ENCODE peak calls at places on chromosomes 4 and X, in six cellular contexts. U is aorta; P is fibroblast of villous mesenchyme; Z is K562; Y is activated naive CD8-positive, alpha-beta T cell treated with anti-CD3 and anti-CD28 coated beads, Interleukin-2, amount 50 U/mL, for 24 hours; E is cerebellar cortex. B is an unnamed sample.

GRCh38 chr4:10722957-10723356 is 38.4 kb upstream of the CLNK start:
- DNase-seq in U (no peak), P (no peak), Y (no peak), E (no peak), Z (no peak), B (no peak)

GRCh38 chrX:140971385-140971784 is 31.0 kb upstream of the SPANXB1 start:
- DNase-seq in Y (no peak), Z (no peak), P (peak; percentile 34), E (no peak), U (no peak), B (no peak)

GRCh38 chr4:123676550-123677229 is 280.1 kb downstream of the SPRY1 start:
- DNase-seq in Y (no peak), U (no peak), Z (no peak), E (no peak), P (no peak), B (no peak)

GRCh38 chrX:104310084-104310483 is 55.4 kb upstream of the ESX1 start:
- DNase-seq in U (no peak), Z (peak; percentile 1), Y (no peak), P (peak; percentile 41), E (peak; percentile 19), B (no peak)

GRCh38 chr4:102430511-102430910 is 70.6 kb upstream of the NFKB1 start:
- DNase-seq in Y (no peak), U (no peak), Z (peak; percentile 25), P (peak; percentile 35), E (peak; percentile 58), B (no peak)

GRCh38 chrX:12686324-12686723 is 104.9 kb upstream of the PRPS2 start:
- DNase-seq in Z (no peak), E (no peak), Y (no peak), U (no peak), P (no peak), B (no peak)

GRCh38 chr4:105277702-105278101 is 131.0 kb downstream of the TET2 start:
- DNase-seq in U (no peak), Y (no peak), E (no peak), Z (no peak), P (no peak), B (no peak)

GRCh38 chr4:14091966-14092365 is 464.4 kb upstream of the BOD1L1 start:
- DNase-seq in P (no peak), U (no peak), E (no peak), Y (no peak), Z (no peak), B (no peak)

GRCh38 chr4:5366421-5366820 is 315.1 kb downstream of the STK32B start:
- DNase-seq in U (no peak), E (no peak), P (peak; percentile 14), Z (no peak), Y (no peak), B (no peak)

GRCh38 chr4:127506283-127506682 is 126.5 kb upstream of the INTU start:
- DNase-seq in P (no peak), Z (no peak), U (no peak), Y (no peak), E (no peak), B (no peak)

GRCh38 chrX:152520653-152521052 is 69.5 kb upstream of the GABRA3 start:
- DNase-seq in P (no peak), Y (no peak), Z (peak; percentile 2), U (no peak), E (no peak), B (no peak)

GRCh38 chr4:1864076-1865008 is 6.9 kb upstream of the NSD2 start:
- DNase-seq in P (no peak), E (no peak), Z (peak; percentile 58), U (no peak), Y (no peak), B (no peak)

GRCh38 chr4:168515222-168516011 is 18.6 kb downstream of the PALLD start:
- DNase-seq in U (no peak), P (no peak), E (no peak), Y (no peak), Z (no peak), B (no peak)

GRCh38 chr4:62814510-62815047 is 1594.7 kb downstream of the TECRL start:
- DNase-seq in E (no peak), Y (no peak), Z (no peak), P (no peak), U (no peak), B (no peak)

GRCh38 chr4:69032847-69033638 is 63.2 kb upstream of the UGT2B7 start:
- DNase-seq in E (no peak), Z (no peak), P (no peak), Y (no peak), U (no peak), B (no peak)

GRCh38 chr4:142354794-142355416 is 491.2 kb downstream of the INPP4B start:
- DNase-seq in U (no peak), Z (no peak), P (no peak), Y (no peak), E (no peak), B (peak; percentile 5)

GRCh38 chr4:94126669-94127068 is 81.0 kb upstream of the SMARCAD1 start:
- DNase-seq in U (no peak), Y (no peak), E (no peak), Z (no peak), P (no peak), B (no peak)

GRCh38 chr4:63563288-63564014 is 845.8 kb downstream of the TECRL start:
- DNase-seq in U (no peak), P (no peak), E (no peak), Z (no peak), Y (no peak), B (no peak)

GRCh38 chr4:73864365-73864764 is 4.8 kb upstream of the CXCL1 start:
- DNase-seq in Y (no peak), P (no peak), Z (peak; percentile 56), E (no peak), U (no peak), B (no peak)

GRCh38 chrX:48025561-48025960 is 18.8 kb downstream of the SPACA5 start:
- DNase-seq in Z (peak; percentile 75), Y (peak; percentile 16), U (no peak), P (peak; percentile 64), E (peak; percentile 82), B (peak; percentile 32)

GRCh38 chr4:53592128-53592527 is 842 bp upstream of the LNX1 start:
- DNase-seq in Y (no peak), U (no peak), E (no peak), P (peak; percentile 66), Z (peak; percentile 12), B (no peak)

GRCh38 chrX:67545772-67546495 is 2.1 kb downstream of the AR start:
- DNase-seq in Y (no peak), U (peak; percentile 58), P (no peak), E (no peak), Z (no peak), B (no peak)

GRCh38 chr4:110154586-110154985 is 43.8 kb downstream of the ELOVL6 start:
- DNase-seq in U (no peak), P (no peak), Z (no peak), E (no peak), Y (no peak), B (peak; percentile 38)

GRCh38 chr4:186920486-186920885 is 196.8 kb upstream of the FAT1 start:
- DNase-seq in E (no peak), U (no peak), Z (no peak), Y (no peak), P (peak; percentile 77), B (no peak)

GRCh38 chr4:1130318-1131186 is 17.2 kb upstream of the RNF212 start:
- DNase-seq in E (peak; percentile 93), Y (peak; percentile 68), Z (peak; percentile 86), U (peak; percentile 70), P (peak; percentile 83), B (peak; percentile 81)

GRCh38 chr4:145216532-145216931 is 36.1 kb upstream of the OTUD4 start:
- DNase-seq in E (peak; percentile 29), Z (no peak), U (no peak), P (peak; percentile 38), Y (no peak), B (no peak)

GRCh38 chr4:182955411-182955810 is 38.2 kb upstream of the DCTD start:
- DNase-seq in P (peak; percentile 16), U (no peak), E (no peak), Z (peak; percentile 23), Y (no peak), B (no peak)

GRCh38 chrX:106728337-106728736 is 1.8 kb downstream of the RNF128 start:
- DNase-seq in E (peak; percentile 0), U (no peak), P (no peak), Z (no peak), Y (no peak), B (no peak)

B was measured in immature natural killer cell.